ENCODE peak calls at places on chromosomes 4 and X, in seven cellular contexts. W is thyroid gland; T is effector CD8-positive, alpha-beta T cell; N is NCI-H2171 treated with DMSO at 0.1 percent for 48 hours; O is NCI-H2081; I is lower lobe of right lung; H is SW480. V is an unnamed sample.

GRCh38 chr4:20662851-20663250 is 37.4 kb upstream of the PACRGL start:
- DNase-seq in W (no peak), T (no peak), N (no peak), O (no peak), I (no peak), H (no peak), V (no peak)

GRCh38 chr4:37685726-37686372 is 327 bp downstream of the RELL1 start:
- DNase-seq in W (peak; percentile 57), T (peak; percentile 36), N (no peak), O (peak; percentile 44), I (no peak), H (peak; percentile 36), V (peak; percentile 26)

GRCh38 chr4:133775881-133776280 is 425.7 kb downstream of the PABPC4L start:
- DNase-seq in W (no peak), T (no peak), N (no peak), O (no peak), I (no peak), H (no peak), V (no peak)

GRCh38 chr4:85595796-85596559 is 121.0 kb downstream of the ARHGAP24 start:
- DNase-seq in W (no peak), T (no peak), N (no peak), O (no peak), I (no peak), H (no peak), V (no peak)

GRCh38 chr4:173782660-173783059 is 252.6 kb upstream of the HAND2 start:
- DNase-seq in W (no peak), T (no peak), N (no peak), O (no peak), I (no peak), H (no peak), V (no peak)

GRCh38 chr4:6308890-6309643 is 39.4 kb downstream of the WFS1 start:
- DNase-seq in W (peak; percentile 54), T (peak; percentile 12), N (peak; percentile 73), O (no peak), I (no peak), H (no peak), V (no peak)

GRCh38 chr4:67545996-67546356 is 673 bp upstream of the CENPC start:
- DNase-seq in W (no peak), T (no peak), N (peak; percentile 20), O (no peak), I (no peak), H (no peak), V (no peak)

GRCh38 chr4:16122225-16122624 is 38.4 kb upstream of the PROM1 start:
- DNase-seq in W (peak; percentile 81), T (no peak), N (no peak), O (no peak), I (no peak), H (no peak), V (no peak)

GRCh38 chrX:51614353-51614752 is 4.4 kb downstream of the CENPVL3 start:
- DNase-seq in W (no peak), T (no peak), N (peak; percentile 8), O (peak; percentile 17), I (no peak), H (peak; percentile 49), V (no peak)

V was measured in prostate gland.